ENCODE peak calls at places on chromosomes 2 and 18, in six cellular contexts. One of them, this sample, is unnamed.
A peak's percentile ranks its signal among the peaks of the same experiment; 100 is the strongest.

GRCh38 chr2:130264501-130264900 is 66.3 kb upstream of the TUBA3E start:
- DNase-seq in HCT116: no peak
- DNase-seq in K562: no peak
- DNase-seq in GM12878: no peak
- DNase-seq in HepG2: no peak
- DNase-seq in H1: no peak
- DNase-seq in this sample: no peak

GRCh38 chr18:41621177-41621576 is 333.9 kb upstream of the PIK3C3 start:
- DNase-seq in HCT116: no peak
- DNase-seq in K562: no peak
- DNase-seq in GM12878: no peak
- DNase-seq in HepG2: no peak
- DNase-seq in H1: no peak
- DNase-seq in this sample: no peak

GRCh38 chr2:63888490-63889402 is 47.0 kb downstream of the UGP2 start:
- DNase-seq in HCT116: peak; percentile 29
- DNase-seq in K562: peak; percentile 31
- DNase-seq in GM12878: peak; percentile 8
- DNase-seq in HepG2: peak; percentile 65
- DNase-seq in H1: no peak
- DNase-seq in this sample: peak; percentile 22

GRCh38 chr2:78035804-78036203 is 513.6 kb upstream of the LRRTM4 start:
- DNase-seq in HCT116: no peak
- DNase-seq in K562: no peak
- DNase-seq in GM12878: no peak
- DNase-seq in HepG2: no peak
- DNase-seq in H1: no peak
- DNase-seq in this sample: peak; percentile 42

GRCh38 chr2:217610411-217610814 is 392.4 kb downstream of the TNS1 start:
- DNase-seq in HCT116: no peak
- DNase-seq in K562: no peak
- DNase-seq in GM12878: peak; percentile 31
- DNase-seq in HepG2: no peak
- DNase-seq in H1: no peak
- DNase-seq in this sample: no peak

GRCh38 chr18:6648581-6648980 is 80.9 kb upstream of the ARHGAP28 start:
- DNase-seq in HCT116: no peak
- DNase-seq in K562: no peak
- DNase-seq in GM12878: no peak
- DNase-seq in HepG2: no peak
- DNase-seq in H1: no peak
- DNase-seq in this sample: no peak

GRCh38 chr2:161004379-161004778 is 155.8 kb upstream of the TANK start:
- DNase-seq in HCT116: peak; percentile 4
- DNase-seq in K562: no peak
- DNase-seq in GM12878: no peak
- DNase-seq in HepG2: no peak
- DNase-seq in H1: no peak
- DNase-seq in this sample: no peak

GRCh38 chr2:102286041-102286440 is 25.3 kb upstream of the IL1RL1 start:
- DNase-seq in HCT116: no peak
- DNase-seq in K562: no peak
- DNase-seq in GM12878: no peak
- DNase-seq in HepG2: no peak
- DNase-seq in H1: no peak
- DNase-seq in this sample: no peak

GRCh38 chr18:39513187-39513586 is 1947.6 kb upstream of the CELF4 start:
- DNase-seq in HCT116: no peak
- DNase-seq in K562: no peak
- DNase-seq in GM12878: no peak
- DNase-seq in HepG2: no peak
- DNase-seq in H1: no peak
- DNase-seq in this sample: no peak

GRCh38 chr2:94995516-94995915 is 30.0 kb upstream of the MAL start:
- DNase-seq in HCT116: no peak
- DNase-seq in K562: no peak
- DNase-seq in GM12878: no peak
- DNase-seq in HepG2: no peak
- DNase-seq in H1: no peak
- DNase-seq in this sample: no peak

GRCh38 chr2:86274265-86274917 is 63.0 kb downstream of the REEP1 start:
- DNase-seq in HCT116: peak; percentile 31
- DNase-seq in K562: no peak
- DNase-seq in GM12878: peak; percentile 56
- DNase-seq in HepG2: no peak
- DNase-seq in H1: peak; percentile 10
- DNase-seq in this sample: no peak

GRCh38 chr18:57059366-57059765 is 87.5 kb upstream of the BOD1L2 start:
- DNase-seq in HCT116: no peak
- DNase-seq in K562: no peak
- DNase-seq in GM12878: no peak
- DNase-seq in HepG2: no peak
- DNase-seq in H1: no peak
- DNase-seq in this sample: no peak

GRCh38 chr2:10260130-10260529 is 42.6 kb upstream of the HPCAL1 start:
- DNase-seq in HCT116: no peak
- DNase-seq in K562: no peak
- DNase-seq in GM12878: no peak
- DNase-seq in HepG2: no peak
- DNase-seq in H1: no peak
- DNase-seq in this sample: no peak

GRCh38 chr2:57877811-57878572 is 168.6 kb upstream of the VRK2 start:
- DNase-seq in HCT116: no peak
- DNase-seq in K562: no peak
- DNase-seq in GM12878: no peak
- DNase-seq in HepG2: no peak
- DNase-seq in H1: no peak
- DNase-seq in this sample: no peak

GRCh38 chr2:204860249-204860648 is 315.0 kb downstream of the PARD3B start:
- DNase-seq in HCT116: no peak
- DNase-seq in K562: no peak
- DNase-seq in GM12878: no peak
- DNase-seq in HepG2: no peak
- DNase-seq in H1: no peak
- DNase-seq in this sample: no peak

GRCh38 chr2:39696838-39697237 is 31.1 kb downstream of the TMEM178A start:
- DNase-seq in HCT116: no peak
- DNase-seq in K562: no peak
- DNase-seq in GM12878: no peak
- DNase-seq in HepG2: peak; percentile 12
- DNase-seq in H1: no peak
- DNase-seq in this sample: no peak

GRCh38 chr18:6546229-6546628 is 131.5 kb upstream of the L3MBTL4 start:
- DNase-seq in HCT116: no peak
- DNase-seq in K562: no peak
- DNase-seq in GM12878: no peak
- DNase-seq in HepG2: no peak
- DNase-seq in H1: no peak
- DNase-seq in this sample: no peak

GRCh38 chr2:192190474-192190873 is 4.3 kb downstream of the TMEFF2 start:
- DNase-seq in HCT116: peak; percentile 10
- DNase-seq in K562: no peak
- DNase-seq in GM12878: no peak
- DNase-seq in HepG2: peak; percentile 20
- DNase-seq in H1: no peak
- DNase-seq in this sample: no peak

GRCh38 chr2:104361414-104361813 is 492.5 kb upstream of the POU3F3 start:
- DNase-seq in HCT116: no peak
- DNase-seq in K562: no peak
- DNase-seq in GM12878: no peak
- DNase-seq in HepG2: no peak
- DNase-seq in H1: no peak
- DNase-seq in this sample: no peak

GRCh38 chr2:8369522-8369921 is 312.3 kb upstream of the ID2 start:
- DNase-seq in HCT116: no peak
- DNase-seq in K562: no peak
- DNase-seq in GM12878: no peak
- DNase-seq in HepG2: no peak
- DNase-seq in H1: no peak
- DNase-seq in this sample: no peak

GRCh38 chr18:49322770-49323490 is 137.5 kb downstream of the DYM start:
- DNase-seq in HCT116: no peak
- DNase-seq in K562: no peak
- DNase-seq in GM12878: no peak
- DNase-seq in HepG2: no peak
- DNase-seq in H1: no peak
- DNase-seq in this sample: no peak

GRCh38 chr2:39504790-39505335 is 67.8 kb upstream of the MAP4K3 start:
- DNase-seq in HCT116: no peak
- DNase-seq in K562: no peak
- DNase-seq in GM12878: no peak
- DNase-seq in HepG2: peak; percentile 92
- DNase-seq in H1: no peak
- DNase-seq in this sample: no peak

GRCh38 chr18:78853341-78853740 is 126.3 kb upstream of the SALL3 start:
- DNase-seq in HCT116: no peak
- DNase-seq in K562: no peak
- DNase-seq in GM12878: no peak
- DNase-seq in HepG2: no peak
- DNase-seq in H1: no peak
- DNase-seq in this sample: no peak

GRCh38 chr2:138095336-138095735 is 131.1 kb downstream of the HNMT start:
- DNase-seq in HCT116: no peak
- DNase-seq in K562: no peak
- DNase-seq in GM12878: no peak
- DNase-seq in HepG2: no peak
- DNase-seq in H1: no peak
- DNase-seq in this sample: no peak

GRCh38 chr2:37319754-37320609 is 4.7 kb downstream of the PRKD3 start:
- DNase-seq in HCT116: no peak
- DNase-seq in K562: no peak
- DNase-seq in GM12878: no peak
- DNase-seq in HepG2: no peak
- DNase-seq in H1: no peak
- DNase-seq in this sample: no peak

GRCh38 chr18:60322591-60322990 is 50.0 kb downstream of the MC4R start:
- DNase-seq in HCT116: no peak
- DNase-seq in K562: no peak
- DNase-seq in GM12878: no peak
- DNase-seq in HepG2: no peak
- DNase-seq in H1: no peak
- DNase-seq in this sample: no peak

GRCh38 chr2:166610180-166610919 is 116.3 kb upstream of the SCN7A start:
- DNase-seq in HCT116: no peak
- DNase-seq in K562: no peak
- DNase-seq in GM12878: no peak
- DNase-seq in HepG2: no peak
- DNase-seq in H1: peak; percentile 65
- DNase-seq in this sample: no peak

GRCh38 chr2:222722327-222722946 is 51.0 kb downstream of the MOGAT1 start:
- DNase-seq in HCT116: no peak
- DNase-seq in K562: no peak
- DNase-seq in GM12878: peak; percentile 64
- DNase-seq in HepG2: no peak
- DNase-seq in H1: no peak
- DNase-seq in this sample: no peak

GRCh38 chr2:98908909-98909308 is 27.1 kb downstream of the CRACDL start:
- DNase-seq in HCT116: no peak
- DNase-seq in K562: no peak
- DNase-seq in GM12878: no peak
- DNase-seq in HepG2: no peak
- DNase-seq in H1: peak; percentile 30
- DNase-seq in this sample: no peak

GRCh38 chr2:28639836-28640235 is 111.8 kb upstream of the PPP1CB start:
- DNase-seq in HCT116: no peak
- DNase-seq in K562: no peak
- DNase-seq in GM12878: no peak
- DNase-seq in HepG2: peak; percentile 75
- DNase-seq in H1: no peak
- DNase-seq in this sample: no peak

GRCh38 chr18:73147591-73147990 is 279.8 kb upstream of the NETO1 start:
- DNase-seq in HCT116: no peak
- DNase-seq in K562: no peak
- DNase-seq in GM12878: no peak
- DNase-seq in HepG2: no peak
- DNase-seq in H1: no peak
- DNase-seq in this sample: no peak
- TF ChIP-seq ZNF274 in HCT116: no peak
- TF ChIP-seq ZNF274 in K562: no peak
- TF ChIP-seq ZNF274 in GM12878: no peak
- TF ChIP-seq ZNF274 in HepG2: no peak
- TF ChIP-seq ZNF274 in H1: no peak
- TF ChIP-seq ZNF274 in this sample: no peak

DNA sequence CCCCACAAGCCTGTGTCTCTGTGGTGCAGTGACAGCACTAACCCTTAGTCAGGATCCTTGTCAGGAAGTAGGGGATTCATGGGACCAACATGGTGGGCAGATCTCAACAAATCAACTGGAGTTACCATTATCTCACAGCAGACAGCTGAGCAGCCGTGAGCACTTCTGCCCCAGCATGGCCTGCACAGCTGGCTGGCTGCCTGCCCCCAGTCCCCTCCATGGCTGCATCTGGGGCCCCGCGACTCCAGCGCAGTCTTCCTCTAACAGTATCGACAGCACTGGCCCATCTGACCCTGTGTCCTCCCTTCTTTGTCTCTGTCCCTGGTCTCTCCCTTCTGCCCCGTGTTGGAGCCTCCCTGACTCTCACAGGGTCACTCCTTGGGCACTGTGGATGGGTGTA is 4.7 kb upstream of the ADCY3 start:
- DNase-seq in HCT116: no peak
- DNase-seq in K562: no peak
- DNase-seq in GM12878: no peak
- DNase-seq in HepG2: no peak
- DNase-seq in H1: no peak
- DNase-seq in this sample: no peak
- H3K4me1 ChIP-seq in HCT116: peaks cover 2% of the 10 kb centered on the region
- H3K4me1 ChIP-seq in K562: peaks cover 38% of the 10 kb centered on the region
- H3K4me1 ChIP-seq in GM12878: peaks cover 18% of the 10 kb centered on the region
- H3K4me1 ChIP-seq in HepG2: peaks cover 14% of the 10 kb centered on the region
- H3K4me1 ChIP-seq in H1: peaks cover 7% of the 10 kb centered on the region
- H3K4me1 ChIP-seq in this sample: peaks cover 14% of the 10 kb centered on the region

DNA sequence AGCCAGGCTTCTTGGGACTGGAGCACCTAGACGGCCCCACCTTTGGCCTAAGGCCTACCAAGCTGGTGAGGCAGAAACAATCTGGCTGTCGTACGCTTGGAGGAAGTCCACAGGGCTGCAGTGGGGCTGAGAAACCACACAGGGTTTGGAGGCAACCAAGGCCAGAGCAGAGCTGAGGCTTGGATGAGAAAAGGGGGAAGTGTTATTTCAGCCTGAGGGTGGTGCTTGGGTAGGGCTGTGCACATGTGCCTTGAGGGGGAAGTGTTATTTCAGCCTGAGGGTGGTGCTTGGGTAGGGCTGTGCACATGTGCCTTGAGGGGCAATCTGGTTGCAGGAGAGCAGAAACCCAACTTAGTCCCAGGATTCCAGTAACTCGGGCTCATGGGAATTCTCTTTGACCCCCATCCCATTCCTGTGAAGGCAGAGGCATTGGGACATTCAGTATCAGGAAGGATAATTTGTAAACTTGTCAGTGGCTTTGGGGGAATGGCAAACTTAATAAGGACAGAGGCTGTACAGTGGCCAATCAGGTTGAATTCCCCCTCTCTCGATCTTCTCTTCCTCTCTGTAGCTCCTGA is 973 bp upstream of the FBXO41 start:
- DNase-seq in HCT116: no peak
- DNase-seq in K562: no peak
- DNase-seq in GM12878: peak; percentile 49
- DNase-seq in HepG2: no peak
- DNase-seq in H1: no peak
- DNase-seq in this sample: no peak
- H3K4me3 ChIP-seq in HCT116: peak overlapping the region; percentile 76
- H3K4me3 ChIP-seq in K562: peak overlapping the region; percentile 58
- H3K4me3 ChIP-seq in GM12878: peak overlapping the region; percentile 99
- H3K4me3 ChIP-seq in HepG2: peak overlapping the region; percentile 61
- H3K4me3 ChIP-seq in H1: peak overlapping the region; percentile 48
- H3K4me3 ChIP-seq in this sample: peak overlapping the region; percentile 57

GRCh38 chr2:157911646-157912217 is 35.6 kb upstream of the ACVR1 start:
- DNase-seq in HCT116: no peak
- DNase-seq in K562: no peak
- DNase-seq in GM12878: no peak
- DNase-seq in HepG2: no peak
- DNase-seq in H1: no peak
- DNase-seq in this sample: no peak
- TF ChIP-seq ZNF274 in HCT116: no peak
- TF ChIP-seq ZNF274 in K562: no peak
- TF ChIP-seq ZNF274 in GM12878: no peak
- TF ChIP-seq ZNF274 in HepG2: no peak
- TF ChIP-seq ZNF274 in H1: no peak
- TF ChIP-seq ZNF274 in this sample: no peak

This sample was measured in NT2/D1.